ENCODE peak calls at places on chromosomes 16 and 17, in six cellular contexts. B, S, V, Z, T and I are unnamed samples.
A peak's percentile ranks its signal among the peaks of the same experiment; 100 is the strongest.

GRCh38 chr16:57289391-57290257 is 5.2 kb upstream of the PLLP start:
- DNase-seq in V (no peak), T (no peak), Z (no peak), S (no peak), B (no peak), I (no peak)

GRCh38 chr17:21400816-21401593 is 24.8 kb downstream of the KCNJ12 start:
- DNase-seq in T (no peak), Z (no peak), V (no peak), B (no peak), S (no peak), I (no peak)

GRCh38 chr16:57760357-57761160 is 25.0 kb downstream of the KATNB1 start:
- DNase-seq in V (no peak), B (no peak), T (no peak), S (no peak), Z (no peak), I (no peak)

GRCh38 chr17:81429353-81429774 is 34.1 kb downstream of the BAHCC1 start:
- DNase-seq in T (no peak), B (no peak), V (peak; percentile 78), S (no peak), Z (peak; percentile 78), I (peak; percentile 84)

GRCh38 chr17:4475463-4475862 is 23.2 kb upstream of the SPNS2 start:
- DNase-seq in Z (no peak), S (no peak), T (no peak), V (no peak), B (no peak), I (no peak)

GRCh38 chr17:43437756-43438155 is 39.0 kb downstream of the ARL4D start:
- DNase-seq in V (no peak), T (no peak), Z (no peak), B (no peak), S (no peak), I (no peak)

GRCh38 chr17:68248199-68248825 is 469 bp downstream of the AMZ2 start:
- DNase-seq in Z (peak; percentile 66), V (peak; percentile 77), T (no peak), B (no peak), S (no peak), I (peak; percentile 59)

GRCh38 chr17:68290955-68291835 is at the start of the genes ARSG and SLC16A6:
- DNase-seq in T (peak; percentile 89), B (peak; percentile 84), Z (peak; percentile 73), V (peak; percentile 42), S (peak; percentile 83), I (peak; percentile 34)